ENCODE peak calls at places on chromosomes 5 and 9, in five cellular contexts. E, C, J, K and P are unnamed samples.
A peak's percentile ranks its signal among the peaks of the same experiment; 100 is the strongest.

GRCh38 chr5:77719666-77720363 is 56.3 kb downstream of the TBCA start:
- DNase-seq in K (no peak), C (no peak), J (no peak), E (no peak), P (no peak)

GRCh38 chr9:126327750-126328120 is 1.1 kb downstream of the MVB12B start:
- DNase-seq in C (no peak), E (no peak), J (no peak), K (no peak), P (no peak)

GRCh38 chr9:9820411-9820810 is 792.4 kb downstream of the PTPRD start:
- DNase-seq in J (no peak), K (no peak), E (peak; percentile 3), C (no peak), P (no peak)

GRCh38 chr9:119148855-119149254 is 220.4 kb downstream of the BRINP1 start:
- DNase-seq in J (no peak), K (no peak), C (no peak), E (no peak), P (no peak)

GRCh38 chr9:127899200-127899943 is at the start of gene ST6GALNAC6:
- DNase-seq in J (peak; percentile 72), K (peak; percentile 94), C (peak; percentile 68), E (no peak), P (no peak)

GRCh38 chr9:15357050-15357653 is 50.1 kb upstream of the TTC39B start:
- DNase-seq in K (no peak), J (no peak), C (no peak), E (no peak), P (no peak)

GRCh38 chr9:135864447-135865049 is 42.8 kb downstream of the CAMSAP1 start:
- DNase-seq in K (peak; percentile 82), C (peak; percentile 43), J (peak; percentile 66), E (peak; percentile 42), P (no peak)

GRCh38 chr9:120109242-120109641 is 470.7 kb downstream of the CDK5RAP2 start:
- DNase-seq in E (no peak), J (no peak), C (no peak), K (no peak), P (no peak)

GRCh38 chr5:156922207-156922792 is 40.7 kb downstream of the TIMD4 start:
- DNase-seq in C (no peak), J (no peak), E (no peak), K (no peak), P (no peak)

GRCh38 chr9:36632892-36633291 is 60.2 kb downstream of the MELK start:
- DNase-seq in K (no peak), J (no peak), E (peak; percentile 3), C (peak; percentile 51), P (peak; percentile 2)
- TF ChIP-seq CTCF in K (peak; percentile 34), J (peak; percentile 62), E (peak; percentile 36), C (peak; percentile 56), P (peak; percentile 66)

GRCh38 chr5:142386151-142387021 is 61.6 kb upstream of the SPRY4 start:
- DNase-seq in J (no peak), K (no peak), C (no peak), E (no peak), P (peak; percentile 13)
- H3K27ac ChIP-seq in J (no peak overlapping the region), K (no peak overlapping the region), C (peak overlapping the region; percentile 5), E (no peak overlapping the region), P (no peak overlapping the region)

GRCh38 chr5:33937700-33938506 is 1.7 kb downstream of the RXFP3 start:
- DNase-seq in E (no peak), K (no peak), J (no peak), C (no peak), P (no peak)

GRCh38 chr5:33937017-33937699 is 972 bp downstream of the RXFP3 start:
- DNase-seq in E (no peak), C (no peak), K (no peak), J (no peak), P (no peak)

GRCh38 chr5:33938881-33939280 is 2.7 kb downstream of the RXFP3 start:
- DNase-seq in E (no peak), K (no peak), J (no peak), C (no peak), P (no peak)

GRCh38 chr5:33939863-33940262 is 3.7 kb downstream of the RXFP3 start:
- DNase-seq in E (peak; percentile 39), J (no peak), C (peak; percentile 47), K (no peak), P (no peak)

DNA sequence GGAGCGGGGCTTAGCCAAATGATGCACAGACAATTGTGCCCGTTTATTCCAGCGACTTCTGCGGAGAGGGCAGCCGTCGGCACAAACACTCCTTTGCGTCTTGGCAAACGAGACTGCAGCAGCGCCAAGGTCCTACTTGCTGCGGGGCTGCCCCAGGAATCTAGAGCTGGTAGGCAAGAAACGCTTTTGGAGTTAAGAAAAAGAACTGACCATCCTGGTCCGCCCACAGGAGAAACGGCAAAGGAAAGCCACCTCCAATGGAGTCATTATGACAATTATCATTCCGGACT is 2.3 kb downstream of the RXFP3 start:
- DNase-seq in K (no peak), J (no peak), E (no peak), C (no peak), P (no peak)
- H3K27me3 ChIP-seq in K (peaks cover 84% of the 10 kb centered on the region), J (peaks cover 73% of the 10 kb centered on the region), E (peaks cover 17% of the 10 kb centered on the region), C (peaks cover 65% of the 10 kb centered on the region), P (peaks cover 51% of the 10 kb centered on the region)

GRCh38 chr9:33222031-33222430 is 17.9 kb upstream of the SPINK4 start:
- DNase-seq in J (no peak), K (no peak), E (no peak), C (no peak), P (no peak)

GRCh38 chr9:33221568-33221884 is 18.4 kb upstream of the SPINK4 start:
- DNase-seq in E (no peak), K (no peak), J (no peak), C (no peak), P (no peak)

GRCh38 chr9:33220681-33221567 is 19.0 kb upstream of the SPINK4 start:
- DNase-seq in J (no peak), C (no peak), K (peak; percentile 87), E (no peak), P (no peak)

GRCh38 chr9:33225319-33226152 is 14.4 kb upstream of the SPINK4 start:
- DNase-seq in E (peak; percentile 63), J (peak; percentile 68), C (peak; percentile 84), K (no peak), P (no peak)

GRCh38 chr9:33223696-33224095 is 16.3 kb upstream of the SPINK4 start:
- DNase-seq in C (no peak), J (no peak), E (no peak), K (no peak), P (no peak)
- TF ChIP-seq CTCF in C (peak; percentile 31), J (peak; percentile 41), E (peak; percentile 37), K (no peak), P (peak; percentile 57)

DNA sequence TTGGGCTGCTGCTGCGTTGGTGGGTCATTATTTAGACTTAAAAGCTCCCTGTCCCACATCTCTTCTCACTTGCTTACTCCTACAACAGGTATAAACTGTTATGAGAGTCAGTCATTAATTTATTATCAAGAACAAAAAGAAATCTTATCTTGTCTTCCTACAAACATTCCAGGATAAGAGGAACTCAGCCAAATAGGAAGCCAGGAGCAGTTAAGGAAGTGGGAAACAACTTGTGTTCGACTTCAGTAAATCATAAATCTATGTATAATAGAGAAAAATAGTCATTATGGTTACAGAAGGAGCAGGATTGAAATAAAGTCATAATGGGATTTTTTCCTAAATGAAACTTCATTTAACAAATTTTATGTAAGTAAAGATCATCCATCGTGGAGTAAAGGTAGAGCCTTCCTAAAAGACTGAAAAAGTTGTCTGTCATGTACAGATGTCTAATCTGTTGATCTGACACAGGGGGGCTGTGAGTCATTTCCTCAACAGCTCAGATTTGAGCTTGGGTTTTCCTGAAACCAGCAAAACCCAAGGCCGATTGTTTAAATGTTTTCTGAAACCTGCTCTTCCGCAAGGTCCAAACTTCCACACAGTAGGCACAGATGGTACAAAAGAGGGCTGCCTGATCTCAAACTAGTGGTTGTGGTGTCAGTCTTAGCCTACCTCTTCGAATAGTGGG is 25.3 kb upstream of the LRRTM2 start:
- DNase-seq in K (no peak), E (peak; percentile 69), C (peak; percentile 75), J (peak; percentile 19), P (peak; percentile 73)
- H3K27ac ChIP-seq in K (peak overlapping the region; percentile 72), E (peak overlapping the region; percentile 35), C (no peak overlapping the region), J (no peak overlapping the region), P (peak overlapping the region; percentile 58)

DNA sequence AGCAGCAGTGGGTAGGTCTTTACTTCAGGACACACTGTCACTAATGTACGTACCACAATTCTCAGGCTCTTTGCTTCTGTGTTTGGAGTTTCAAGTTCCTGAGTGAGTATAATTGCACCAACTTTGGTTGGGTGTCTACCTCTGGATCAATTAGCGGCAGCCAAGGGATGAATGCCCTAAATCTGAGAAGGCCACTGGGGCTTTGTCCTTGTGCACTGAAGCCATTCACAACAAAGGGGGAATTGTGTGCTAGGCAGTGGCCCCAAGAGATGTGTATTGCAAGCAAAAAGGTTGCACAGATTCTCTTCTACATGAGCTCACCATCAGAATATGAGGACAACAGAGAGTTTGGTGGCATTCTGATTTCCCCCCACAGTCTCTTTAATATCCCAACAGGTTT is 3.9 kb upstream of the PHF24 start:
- DNase-seq in C (no peak), E (no peak), K (no peak), J (no peak), P (no peak)
- H3K27me3 ChIP-seq in C (peaks cover 34% of the 10 kb centered on the region), E (peaks cover 42% of the 10 kb centered on the region), K (peaks cover 64% of the 10 kb centered on the region), J (peaks cover 17% of the 10 kb centered on the region), P (peaks cover 65% of the 10 kb centered on the region)

DNA sequence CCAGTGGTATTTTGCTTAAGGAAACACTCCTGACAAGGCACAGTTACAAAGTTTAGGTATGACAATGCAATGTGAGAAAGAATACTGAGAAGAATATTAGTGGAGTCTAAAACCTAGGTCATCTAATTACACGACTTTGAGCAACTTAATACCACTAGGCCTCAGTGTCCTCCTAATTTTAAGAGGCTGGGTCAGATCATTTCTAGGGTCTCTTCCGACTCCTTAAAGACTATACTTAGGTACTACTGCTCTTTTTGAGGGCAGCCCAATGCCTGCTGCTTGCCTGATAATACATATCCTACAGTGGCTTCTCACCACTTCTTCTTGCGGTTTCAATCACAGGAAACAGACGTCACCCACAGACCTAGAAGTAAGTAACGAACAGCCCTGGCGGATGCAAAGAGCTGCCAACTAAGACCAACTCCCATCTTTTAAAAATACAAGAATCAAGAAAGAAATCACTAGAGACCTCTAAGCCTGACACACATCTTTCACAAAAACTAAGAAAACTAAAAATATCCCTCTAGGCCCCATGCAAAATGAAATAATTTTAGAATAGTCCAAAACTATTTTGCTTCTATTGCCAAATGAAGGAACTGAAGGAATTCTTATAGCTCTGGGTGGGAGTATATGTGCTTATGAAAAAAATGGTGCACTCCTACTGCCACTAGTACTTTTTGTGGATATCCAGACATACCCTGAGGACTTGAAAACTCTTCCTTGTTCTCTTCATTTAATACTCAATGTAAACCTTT is 13.1 kb downstream of the DIAPH1 start:
- DNase-seq in J (peak; percentile 65), K (peak; percentile 80), E (peak; percentile 92), C (no peak), P (no peak)
- TF ChIP-seq CTCF in J (no peak), K (peak; percentile 41), E (no peak), C (no peak), P (no peak)